ENCODE peak calls at places on chromosomes 12 and 14, in eight cellular contexts. I, Z, M, N, W, S, Y and R are unnamed samples.

GRCh38 chr14:79661762-79662161 is 549.5 kb downstream of the DIO2 start:
- DNase-seq in N (no peak), Y (no peak), I (no peak), S (no peak), Z (no peak), W (no peak), M (no peak), R (no peak)

GRCh38 chr14:105020815-105021655 is at the start of gene CDCA4:
- DNase-seq in N (peak), Z (peak), S (peak), I (peak), Y (peak), M (peak), W (peak), R (peak)

GRCh38 chr12:58368001-58368400 is 426.6 kb downstream of the ATP23 start:
- DNase-seq in N (no peak), S (no peak), I (no peak), M (no peak), Z (no peak), Y (no peak), W (no peak), R (no peak)

GRCh38 chr12:113138826-113139225 is 3.3 kb upstream of the RASAL1 start:
- DNase-seq in S (no peak), M (no peak), Y (no peak), W (no peak), I (no peak), N (no peak), Z (no peak), R (no peak)

GRCh38 chr12:116236986-116237385 is 40.5 kb downstream of the MED13L start:
- DNase-seq in S (no peak), Z (no peak), M (no peak), I (no peak), N (no peak), Y (no peak), W (no peak), R (no peak)

GRCh38 chr12:19576421-19576925 is 137.2 kb downstream of the AEBP2 start:
- DNase-seq in Z (no peak), M (no peak), I (no peak), N (no peak), Y (no peak), W (no peak), S (no peak), R (no peak)

GRCh38 chr14:22086149-22086548 is 412.5 kb upstream of the OR4E1 start:
- DNase-seq in W (no peak), Z (no peak), S (no peak), N (peak), Y (no peak), M (no peak), I (no peak), R (no peak)

GRCh38 chr12:38771871-38772270 is 133.5 kb downstream of the CPNE8 start:
- DNase-seq in Y (no peak), S (no peak), M (peak), W (no peak), N (peak), Z (no peak), I (peak), R (peak)

GRCh38 chr12:27561535-27562350 is 37.7 kb downstream of the PPFIBP1 start:
- DNase-seq in Y (no peak), Z (no peak), W (no peak), M (no peak), N (no peak), I (no peak), S (no peak), R (no peak)

GRCh38 chr12:632102-632696 is 31.0 kb downstream of the NINJ2 start:
- DNase-seq in N (no peak), Y (no peak), Z (no peak), I (peak), W (peak), M (no peak), S (peak), R (no peak)

GRCh38 chr12:39389399-39390150 is 53.3 kb downstream of the KIF21A start:
- DNase-seq in N (no peak), I (no peak), S (no peak), W (no peak), Y (no peak), M (no peak), Z (no peak), R (no peak)

GRCh38 chr12:95548539-95549391 is 2.5 kb downstream of the USP44 start:
- DNase-seq in W (peak), N (peak), Y (peak), S (peak), M (peak), Z (peak), I (no peak), R (peak)

GRCh38 chr12:32478166-32478565 is 78.8 kb downstream of the FGD4 start:
- DNase-seq in W (no peak), Y (no peak), M (no peak), S (no peak), I (no peak), Z (no peak), N (no peak), R (no peak)

GRCh38 chr12:120598674-120599463 is 17.7 kb upstream of the POP5 start:
- DNase-seq in N (no peak), I (no peak), W (peak), M (no peak), Y (peak), Z (peak), S (peak), R (no peak)

GRCh38 chr12:96015672-96016071 is 19.5 kb upstream of the HAL start:
- DNase-seq in S (no peak), Y (no peak), M (no peak), W (peak), I (no peak), Z (no peak), N (no peak), R (no peak)

GRCh38 chr14:44040561-44040960 is 466.5 kb downstream of the FSCB start:
- DNase-seq in S (no peak), Y (no peak), Z (no peak), M (no peak), W (no peak), N (no peak), I (no peak), R (no peak)

GRCh38 chr12:72084061-72084460 is 145.4 kb downstream of the TPH2 start:
- DNase-seq in S (no peak), Y (no peak), N (no peak), I (no peak), Z (no peak), W (no peak), M (no peak), R (no peak)

GRCh38 chr12:95700316-95700785 is 90.2 kb downstream of the NTN4 start:
- DNase-seq in W (no peak), M (no peak), Z (no peak), N (no peak), S (no peak), I (peak), Y (peak), R (peak)

GRCh38 chr14:23052182-23052623 is 5.1 kb downstream of the CDH24 start:
- DNase-seq in Z (no peak), M (no peak), I (no peak), N (no peak), Y (no peak), S (peak), W (no peak), R (no peak)

GRCh38 chr12:74624206-74624605 is 86.6 kb downstream of the ATXN7L3B start:
- DNase-seq in Y (no peak), N (no peak), W (no peak), M (no peak), I (no peak), Z (no peak), S (no peak), R (no peak)

GRCh38 chr12:120445911-120446909 is at the start of the genes GATC and TRIAP1:
- DNase-seq in Y (peak), W (peak), I (peak), M (peak), S (peak), N (peak), Z (peak), R (peak)

GRCh38 chr14:63713765-63714164 is 14.1 kb downstream of the SGPP1 start:
- DNase-seq in S (no peak), N (no peak), Y (no peak), M (no peak), Z (no peak), I (no peak), W (no peak), R (no peak)

GRCh38 chr14:104473649-104474574 is 105.7 kb upstream of the C14orf180 start:
- DNase-seq in S (no peak), Z (no peak), M (no peak), Y (no peak), N (no peak), W (no peak), I (no peak), R (no peak)

GRCh38 chr12:39595923-39596322 is 23.7 kb downstream of the ABCD2 start:
- DNase-seq in Z (no peak), I (no peak), S (no peak), Y (no peak), M (no peak), W (no peak), N (no peak), R (no peak)

DNA sequence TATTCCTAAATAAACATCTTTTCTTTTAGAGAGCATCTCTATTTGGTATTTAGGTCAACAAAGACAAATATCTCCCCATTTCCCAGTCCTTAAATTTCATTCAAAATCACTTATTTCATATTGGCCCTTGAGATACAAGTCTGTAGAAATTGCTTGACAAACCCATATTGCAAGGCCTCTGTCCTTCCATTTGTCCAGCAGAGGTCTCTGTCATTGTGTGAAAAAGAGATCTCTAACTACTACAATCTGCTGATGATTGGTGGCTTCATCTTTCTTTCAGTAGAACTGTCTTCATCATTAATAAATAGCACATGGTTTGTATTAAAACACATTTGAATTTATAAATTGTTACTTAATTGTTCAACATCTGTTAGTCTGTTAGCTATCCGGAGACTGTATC is 252.6 kb downstream of the ACSS3 start:
- DNase-seq in Y (no peak), M (no peak), S (no peak), W (no peak), N (no peak), I (no peak), Z (no peak), R (no peak)
- TF ChIP-seq CTCF in Y (no peak), M (no peak), S (no peak), W (no peak), N (no peak), I (no peak), Z (no peak), R (no peak)

GRCh38 chr14:70498191-70498590 is 36.6 kb downstream of the ADAM20 start:
- DNase-seq in M (no peak), S (no peak), W (no peak), Y (no peak), Z (no peak), I (no peak), N (no peak), R (no peak)
- TF ChIP-seq CTCF in M (no peak), S (no peak), W (no peak), Y (no peak), Z (no peak), I (no peak), N (no peak), R (no peak)

DNA sequence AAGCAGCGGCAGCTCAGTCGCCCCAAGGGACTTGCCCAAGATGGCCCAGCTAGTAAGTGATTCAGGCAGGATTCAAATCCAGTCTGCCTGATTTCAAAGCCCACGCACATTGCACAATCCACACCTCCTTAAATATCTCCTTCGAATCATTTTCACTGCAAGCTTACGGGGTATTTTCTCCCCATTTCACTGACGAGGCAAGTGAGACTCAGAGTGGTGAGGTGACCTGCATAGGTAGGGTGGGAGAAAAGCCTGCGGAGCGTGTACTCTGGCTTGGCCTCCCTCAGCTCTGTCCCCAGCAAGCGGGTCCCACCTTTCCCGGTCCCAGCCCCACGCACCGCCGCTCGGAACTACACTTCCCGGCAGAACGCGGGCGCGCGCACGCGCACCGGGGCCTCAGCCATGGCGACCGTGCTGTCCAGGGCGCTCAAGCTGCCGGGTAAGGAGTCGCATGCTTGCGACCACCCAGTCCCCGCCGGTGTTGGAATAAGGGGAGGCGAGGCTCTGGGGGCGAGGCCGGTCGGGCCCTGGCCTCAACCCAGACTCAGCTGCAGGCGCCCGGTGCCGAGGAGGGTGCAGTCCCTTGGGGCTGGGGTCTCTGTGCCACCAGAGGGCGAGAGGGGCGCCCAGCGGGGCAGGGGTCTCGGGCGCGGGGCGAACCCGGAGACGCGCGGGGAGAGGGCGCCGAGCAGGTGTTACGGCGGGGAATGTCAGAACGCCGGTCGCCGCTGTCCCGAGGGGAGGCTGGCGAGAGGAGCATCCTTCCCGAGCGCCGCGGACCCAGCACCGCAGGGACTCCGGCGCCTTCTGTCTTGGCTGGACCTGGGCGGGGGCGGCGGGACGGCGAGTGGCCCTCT is at the start of gene FAM234B:
- DNase-seq in I (peak), Z (peak), M (peak), Y (peak), N (no peak), W (peak), S (peak), R (peak)
- TF ChIP-seq CTCF in I (no peak), Z (no peak), M (peak), Y (peak), N (no peak), W (peak), S (peak), R (peak)

DNA sequence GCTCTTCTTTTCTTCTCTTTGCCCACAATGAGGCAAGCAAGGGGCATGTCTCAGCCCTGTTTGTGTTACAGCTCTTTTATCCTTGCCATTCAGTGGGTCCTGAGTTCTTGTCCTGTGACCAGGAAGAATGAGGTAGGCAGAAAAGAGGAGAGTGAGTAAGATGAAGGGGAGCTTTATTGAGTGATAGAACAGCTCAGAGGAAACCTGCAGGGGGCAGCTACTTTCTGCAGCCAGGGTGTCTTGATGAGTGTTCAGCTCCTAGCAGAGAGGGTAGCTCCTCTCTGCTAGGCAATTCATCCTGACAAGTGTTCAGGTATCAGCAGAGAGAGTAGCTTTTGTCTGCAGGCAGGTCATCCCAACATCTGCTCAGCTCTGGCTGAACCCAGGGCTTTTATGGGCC is 41.0 kb downstream of the HSD17B6 start:
- DNase-seq in I (no peak), S (no peak), N (no peak), W (no peak), Y (no peak), Z (no peak), M (no peak), R (no peak)
- TF ChIP-seq CTCF in I (no peak), S (no peak), N (no peak), W (no peak), Y (no peak), Z (no peak), M (no peak), R (no peak)

DNA sequence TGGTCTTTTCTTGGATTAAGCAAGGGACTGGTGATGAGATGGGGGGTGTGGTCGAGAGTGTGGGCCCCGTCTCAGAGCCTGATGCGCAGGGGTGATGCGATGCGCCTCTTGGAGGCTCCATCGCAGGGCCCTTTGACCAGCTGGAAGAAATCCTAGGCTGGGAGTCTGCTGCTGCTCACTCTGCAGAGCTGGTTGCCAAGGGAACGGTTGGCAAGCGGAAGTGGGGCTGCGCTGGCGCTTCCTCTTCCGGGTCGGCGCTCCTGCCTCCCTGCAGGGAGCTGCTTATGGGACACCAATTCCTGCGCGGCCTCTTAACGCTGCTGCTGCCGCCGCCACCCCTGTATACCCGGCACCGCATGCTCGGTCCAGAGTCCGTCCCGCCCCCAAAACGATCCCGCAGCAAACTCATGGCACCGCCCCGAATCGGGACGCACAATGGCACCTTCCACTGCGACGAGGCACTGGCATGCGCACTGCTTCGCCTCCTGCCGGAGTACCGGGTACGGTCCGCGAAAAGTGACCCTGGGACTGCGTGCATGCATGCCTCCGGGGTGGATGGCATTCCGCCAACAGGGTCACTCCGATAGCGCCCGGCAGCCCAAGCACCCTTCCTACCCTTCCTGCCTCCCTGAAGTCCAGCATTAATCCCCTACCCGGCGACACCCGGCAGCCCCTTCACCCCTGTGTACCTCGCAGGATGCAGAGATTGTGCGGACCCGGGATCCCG is at the start of gene MYG1:
- DNase-seq in Z (peak), N (peak), I (peak), Y (peak), M (peak), S (peak), W (peak), R (peak)
- TF ChIP-seq CTCF in Z (no peak), N (peak), I (no peak), Y (peak), M (no peak), S (peak), W (no peak), R (no peak)

GRCh38 chr12:127823801-127824200 is 443.2 kb upstream of the TMEM132C start:
- DNase-seq in Z (no peak), N (no peak), I (no peak), Y (no peak), M (no peak), S (no peak), W (no peak), R (no peak)
- TF ChIP-seq CTCF in Z (no peak), N (no peak), I (no peak), Y (no peak), M (no peak), S (no peak), W (no peak), R (no peak)

GRCh38 chr12:92703777-92704176 is 988 bp downstream of the PLEKHG7 start:
- DNase-seq in I (no peak), S (no peak), M (no peak), W (no peak), N (no peak), Z (no peak), Y (no peak), R (no peak)

GRCh38 chr12:92698466-92698865 is 4.3 kb upstream of the PLEKHG7 start:
- DNase-seq in M (no peak), N (no peak), I (no peak), W (no peak), Z (no peak), Y (no peak), S (no peak), R (no peak)

GRCh38 chr12:92706594-92706993 is 3.8 kb downstream of the PLEKHG7 start:
- DNase-seq in N (no peak), S (no peak), W (no peak), Y (no peak), Z (no peak), I (no peak), M (no peak), R (no peak)

GRCh38 chr12:92701441-92701840 is 1.3 kb upstream of the PLEKHG7 start:
- DNase-seq in I (no peak), S (no peak), N (no peak), M (no peak), W (no peak), Z (no peak), Y (no peak), R (no peak)

GRCh38 chr12:92702754-92703679 is at the start of gene PLEKHG7:
- DNase-seq in Z (no peak), M (peak), I (peak), S (peak), N (no peak), W (no peak), Y (no peak), R (peak)
- TF ChIP-seq CTCF in Z (no peak), M (no peak), I (no peak), S (no peak), N (no peak), W (no peak), Y (no peak), R (no peak)

GRCh38 chr12:66035289-66035961 is 95.1 kb downstream of the LLPH start:
- DNase-seq in M (no peak), S (peak), Y (no peak), N (no peak), I (peak), Z (no peak), W (peak), R (no peak)
- TF ChIP-seq CTCF in M (peak), S (peak), Y (peak), N (peak), I (no peak), Z (peak), W (peak), R (peak)